ENCODE peak calls at places on chromosome 11, in nine cellular contexts. E, L, B, Q, O, G, R, Z and H are unnamed samples.

GRCh38 chr11:130209944-130210854 is 50.6 kb downstream of the ST14 start:
- DNase-seq in Z (no peak), B (no peak), O (peak), L (peak), E (no peak), R (peak), Q (peak), G (no peak), H (no peak)

GRCh38 chr11:132972565-132972964 is 559.7 kb downstream of the OPCML start:
- DNase-seq in E (no peak), O (no peak), G (no peak), Z (no peak), Q (no peak), B (no peak), R (no peak), L (no peak), H (no peak)

GRCh38 chr11:120293038-120293800 is 31.9 kb upstream of the TLCD5 start:
- DNase-seq in B (no peak), O (no peak), Q (no peak), G (no peak), R (no peak), E (no peak), Z (peak), L (no peak), H (no peak)

GRCh38 chr11:3857628-3858027 is 2.2 kb downstream of the STIM1 start:
- DNase-seq in B (no peak), Z (no peak), E (no peak), O (no peak), G (no peak), L (no peak), R (no peak), Q (no peak), H (no peak)

GRCh38 chr11:129225190-129225589 is 33.1 kb upstream of the ARHGAP32 start:
- DNase-seq in B (no peak), G (no peak), E (no peak), Z (peak), R (no peak), Q (no peak), L (no peak), O (no peak), H (no peak)

GRCh38 chr11:25860677-25861445 is 471.1 kb upstream of the ANO3 start:
- DNase-seq in E (no peak), B (no peak), L (no peak), R (no peak), Z (peak), Q (no peak), O (no peak), G (no peak), H (peak)

GRCh38 chr11:73931951-73932350 is 18.9 kb upstream of the DNAJB13 start:
- DNase-seq in L (no peak), Q (no peak), R (no peak), Z (no peak), E (no peak), B (no peak), G (no peak), O (no peak), H (no peak)

GRCh38 chr11:108973402-108974119 is 308.7 kb downstream of the DDX10 start:
- DNase-seq in Q (no peak), L (no peak), O (no peak), R (peak), E (no peak), G (no peak), B (no peak), Z (peak), H (no peak)